ENCODE peak calls at places on chromosomes 3 and 15, in six cellular contexts. L is HepG2, Q is HCT116, P is K562, X is GM12878, C is H1. R is an unnamed sample. For H3K4me1, the result is how much of the 10 kb centered on the place peaks cover.

GRCh38 chr15:74725241-74725774 is at the start of gene CYP1A1:
- DNase-seq in L (no peak), Q (no peak), P (no peak), X (no peak), C (no peak), R (no peak)

GRCh38 chr3:190810957-190811356 is 51.5 kb downstream of the GMNC start:
- DNase-seq in L (no peak), Q (no peak), P (no peak), X (no peak), C (no peak), R (no peak)

GRCh38 chr3:196080517-196080841 is 1.4 kb downstream of the TFRC start:
- DNase-seq in L (no peak), Q (no peak), P (no peak), X (no peak), C (no peak), R (no peak)

GRCh38 chr3:133367956-133368355 is 31.9 kb upstream of the BFSP2 start:
- DNase-seq in L (no peak), Q (no peak), P (no peak), X (no peak), C (no peak), R (no peak)

GRCh38 chr3:195150194-195151118 is 120.5 kb downstream of the XXYLT1 start:
- DNase-seq in L (no peak), Q (no peak), P (peak), X (no peak), C (peak), R (peak)

GRCh38 chr15:38354321-38354929 is 99.5 kb upstream of the FAM98B start:
- DNase-seq in L (peak), Q (peak), P (peak), X (peak), C (no peak), R (peak)

GRCh38 chr3:10546181-10546624 is 40.8 kb upstream of the ATP2B2 start:
- DNase-seq in L (no peak), Q (no peak), P (no peak), X (no peak), C (no peak), R (no peak)

GRCh38 chr3:7977245-7978103 is 524.1 kb upstream of the LMCD1 start:
- DNase-seq in L (no peak), Q (no peak), P (no peak), X (no peak), C (no peak), R (no peak)

GRCh38 chr3:119810018-119810435 is 28.1 kb downstream of the NR1I2 start:
- DNase-seq in L (no peak), Q (no peak), P (no peak), X (peak), C (no peak), R (no peak)

GRCh38 chr3:117036259-117036799 is 326.8 kb downstream of the TUSC7 start:
- DNase-seq in L (no peak), Q (no peak), P (no peak), X (no peak), C (no peak), R (no peak)

GRCh38 chr3:193702967-193703366 is 110.0 kb downstream of the OPA1 start:
- DNase-seq in L (no peak), Q (no peak), P (no peak), X (no peak), C (no peak), R (no peak)

GRCh38 chr3:45092132-45093031 is 53.8 kb downstream of the CDCP1 start:
- DNase-seq in L (no peak), Q (peak), P (peak), X (no peak), C (no peak), R (no peak)

GRCh38 chr3:123138819-123139517 is 62.8 kb upstream of the SEC22A start:
- DNase-seq in L (no peak), Q (no peak), P (no peak), X (no peak), C (no peak), R (no peak)

GRCh38 chr3:43394071-43394501 is 107.7 kb downstream of the SNRK start:
- DNase-seq in L (no peak), Q (no peak), P (no peak), X (no peak), C (no peak), R (no peak)

GRCh38 chr3:8500208-8500961 is 1.2 kb upstream of the LMCD1 start:
- DNase-seq in L (peak), Q (no peak), P (no peak), X (no peak), C (no peak), R (no peak)

GRCh38 chr15:74793135-74794028 is 11.5 kb downstream of the CSK start:
- DNase-seq in L (no peak), Q (no peak), P (no peak), X (no peak), C (no peak), R (no peak)

GRCh38 chr3:139302084-139302800 is 41.6 kb upstream of the MRPS22 start:
- DNase-seq in L (peak), Q (peak), P (no peak), X (no peak), C (no peak), R (peak)

GRCh38 chr15:70078578-70079417 is 18.9 kb downstream of the TLE3 start:
- DNase-seq in L (peak), Q (no peak), P (no peak), X (no peak), C (no peak), R (no peak)

GRCh38 chr3:188476930-188477329 is 323.0 kb downstream of the LPP start:
- DNase-seq in L (no peak), Q (no peak), P (no peak), X (no peak), C (no peak), R (no peak)

GRCh38 chr15:69593981-69594966 is 141.7 kb downstream of the RPLP1 start:
- DNase-seq in L (peak), Q (no peak), P (no peak), X (no peak), C (no peak), R (no peak)

GRCh38 chr3:166127969-166128368 is 290.7 kb upstream of the BCHE start:
- DNase-seq in L (no peak), Q (no peak), P (no peak), X (no peak), C (no peak), R (no peak)

GRCh38 chr15:74725845-74726773 is 781 bp upstream of the CYP1A1 start:
- DNase-seq in L (peak), Q (no peak), P (no peak), X (no peak), C (no peak), R (no peak)

GRCh38 chr3:170585008-170585936 is 603 bp downstream of the SLC7A14 start:
- DNase-seq in L (no peak), Q (no peak), P (no peak), X (no peak), C (no peak), R (no peak)

GRCh38 chr3:35137612-35138011 is 501.7 kb upstream of the ARPP21 start:
- DNase-seq in L (no peak), Q (no peak), P (no peak), X (no peak), C (no peak), R (no peak)

GRCh38 chr3:188605231-188605630 is 451.3 kb downstream of the LPP start:
- DNase-seq in L (no peak), Q (no peak), P (no peak), X (no peak), C (no peak), R (no peak)

DNA sequence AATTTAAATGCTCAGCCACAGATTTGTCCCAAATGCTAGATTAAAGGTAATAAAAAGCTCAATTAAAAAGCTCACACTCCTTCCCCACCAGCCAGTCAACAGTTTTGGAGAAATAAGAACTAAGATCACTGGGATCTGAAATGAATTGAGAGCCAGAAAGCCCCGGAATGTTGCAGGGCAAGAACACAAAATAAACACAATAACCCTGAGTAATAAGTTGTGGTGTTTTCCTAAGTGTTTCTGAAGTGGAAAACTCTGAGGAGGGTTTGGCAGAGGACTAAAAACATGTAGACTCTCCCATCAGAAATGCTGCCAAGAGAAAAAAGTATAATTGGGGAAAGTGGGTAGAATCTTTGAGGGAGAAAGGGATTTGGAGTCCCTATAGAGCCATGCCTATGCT is 127.8 kb downstream of the ABI3BP start:
- DNase-seq in L (no peak), Q (no peak), P (no peak), X (no peak), C (no peak), R (no peak)
- TF ChIP-seq SIN3A in L (no peak), Q (no peak), P (no peak), X (no peak), C (no peak), R (no peak)

DNA sequence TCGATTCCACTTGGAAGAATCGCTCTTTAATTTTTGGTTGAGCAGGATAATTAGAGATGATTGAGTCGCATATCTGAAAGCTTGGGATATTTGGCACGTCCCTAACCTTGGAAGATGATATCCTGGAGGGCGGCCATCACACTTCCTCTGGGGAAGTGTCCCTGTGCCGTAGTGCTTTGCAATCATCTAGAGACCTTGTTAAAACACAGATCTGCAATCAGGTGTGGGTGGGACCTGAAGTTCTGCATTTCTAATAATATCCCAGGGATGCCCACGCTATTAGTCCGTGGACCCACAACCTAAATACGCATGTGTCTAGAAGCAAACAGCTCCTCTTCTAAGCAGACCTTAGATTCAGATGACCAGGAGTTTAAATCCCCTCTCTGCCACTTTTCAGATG is 20.5 kb downstream of the MYO1E start:
- DNase-seq in L (no peak), Q (no peak), P (no peak), X (no peak), C (no peak), R (no peak)
- H3K27ac ChIP-seq in L (no peak), Q (no peak), P (no peak), X (peak), C (no peak), R (peak)

GRCh38 chr15:66620744-66621344 is 55.0 kb upstream of the LCTL start:
- DNase-seq in L (no peak), Q (no peak), P (no peak), X (no peak), C (no peak), R (no peak)
- H3K4me1 ChIP-seq in L (under half), Q (under half), P (half or more), X (under half), C (under half), R (under half)

DNA sequence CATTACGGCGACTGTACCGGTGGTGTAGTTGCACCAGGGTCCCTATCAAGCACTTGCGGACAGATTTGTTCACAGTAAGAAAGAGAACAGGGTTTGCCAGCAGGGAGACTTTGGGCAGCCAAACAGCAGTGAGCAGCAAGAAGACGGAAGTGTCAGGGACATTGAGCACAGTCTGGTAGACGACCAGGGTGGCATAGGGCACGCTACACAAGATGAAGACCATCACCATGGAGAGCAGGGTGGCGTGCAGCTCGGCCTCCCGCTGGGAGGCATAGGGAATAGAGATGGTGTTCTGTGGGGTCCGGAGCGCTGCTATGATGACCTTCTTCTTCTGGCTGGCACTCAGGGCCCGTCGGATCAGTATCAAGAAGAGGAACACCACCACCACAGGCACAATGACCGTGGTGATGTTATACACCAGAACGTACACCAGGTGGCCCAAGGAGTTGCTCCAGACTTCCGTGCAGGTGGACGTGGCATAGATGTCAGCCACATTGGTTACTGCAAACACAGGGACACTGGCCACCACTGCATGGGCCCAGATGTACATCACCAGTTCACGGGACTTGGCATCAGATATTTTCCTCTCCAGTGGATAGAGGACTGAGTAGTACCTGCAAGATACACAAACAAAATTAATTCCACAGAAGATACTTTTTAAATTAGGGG is 19.1 kb upstream of the FSIP1 start:
- DNase-seq in L (peak), Q (peak), P (peak), X (no peak), C (no peak), R (no peak)
- TF ChIP-seq SIN3A in L (no peak), Q (no peak), P (no peak), X (no peak), C (no peak), R (no peak)

GRCh38 chr3:177479630-177480029 is 282.3 kb upstream of the TBL1XR1 start:
- DNase-seq in L (no peak), Q (no peak), P (no peak), X (no peak), C (no peak), R (no peak)

GRCh38 chr3:177475266-177475665 is 278.0 kb upstream of the TBL1XR1 start:
- DNase-seq in L (peak), Q (no peak), P (no peak), X (no peak), C (no peak), R (no peak)

GRCh38 chr3:177474652-177475051 is 277.4 kb upstream of the TBL1XR1 start:
- DNase-seq in L (peak), Q (no peak), P (no peak), X (no peak), C (no peak), R (no peak)

GRCh38 chr3:177478170-177478859 is 281.0 kb upstream of the TBL1XR1 start:
- DNase-seq in L (peak), Q (peak), P (no peak), X (no peak), C (no peak), R (peak)

GRCh38 chr3:177476921-177477435 is 279.7 kb upstream of the TBL1XR1 start:
- DNase-seq in L (no peak), Q (no peak), P (no peak), X (no peak), C (no peak), R (no peak)
- H3K27ac ChIP-seq in L (no peak), Q (no peak), P (no peak), X (no peak), C (no peak), R (peak)

GRCh38 chr3:38000965-38001455 is 10.4 kb downstream of the VILL start:
- DNase-seq in L (no peak), Q (no peak), P (no peak), X (no peak), C (no peak), R (no peak)

GRCh38 chr3:38001456-38002081 is 11.0 kb downstream of the VILL start:
- DNase-seq in L (no peak), Q (no peak), P (no peak), X (no peak), C (no peak), R (no peak)

GRCh38 chr3:38002291-38002876 is 11.8 kb downstream of the VILL start:
- DNase-seq in L (no peak), Q (no peak), P (no peak), X (no peak), C (no peak), R (no peak)

GRCh38 chr3:37999836-38000235 is 9.2 kb downstream of the VILL start:
- DNase-seq in L (no peak), Q (no peak), P (no peak), X (no peak), C (no peak), R (no peak)

DNA sequence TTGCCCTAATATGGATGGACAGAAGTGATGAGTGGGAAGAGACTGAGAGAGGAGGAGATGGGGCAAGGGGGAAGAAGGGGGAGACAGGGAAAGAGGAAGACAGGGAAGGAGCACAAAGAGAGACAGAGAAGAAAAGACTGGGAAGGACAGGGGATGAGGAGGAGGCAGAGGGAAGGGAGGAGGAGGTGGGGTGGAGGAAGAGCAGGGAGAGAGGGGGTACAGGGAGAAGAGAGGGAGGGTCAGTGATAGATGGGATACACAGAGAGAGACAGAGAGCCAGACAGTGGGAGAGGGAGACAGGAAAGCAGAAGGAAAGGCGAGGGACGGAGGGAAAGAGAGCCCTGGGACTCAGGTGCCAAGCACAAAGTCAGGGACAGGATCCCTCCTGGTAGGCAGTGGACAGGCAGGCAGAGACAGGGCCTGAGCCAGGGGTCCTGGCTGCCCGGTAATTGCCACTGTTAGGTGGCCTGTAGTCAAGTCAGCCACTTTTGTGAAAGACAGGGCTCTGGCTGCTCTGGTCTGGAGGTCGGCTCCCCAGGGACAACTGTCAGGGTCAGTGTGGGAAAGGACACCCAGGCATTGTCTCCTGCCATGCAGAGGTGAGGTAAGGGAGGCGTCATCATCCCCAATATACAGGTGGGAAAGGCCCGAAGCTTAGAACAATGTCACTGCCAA is 9.8 kb downstream of the VILL start:
- DNase-seq in L (no peak), Q (no peak), P (no peak), X (no peak), C (no peak), R (no peak)
- H3K4me1 ChIP-seq in L (half or more), Q (under half), P (under half), X (under half), C (under half), R (under half)

GRCh38 chr15:64211696-64212095 is 48.9 kb upstream of the PPIB start:
- DNase-seq in L (no peak), Q (no peak), P (no peak), X (no peak), C (no peak), R (no peak)
- TF ChIP-seq SIN3A in L (no peak), Q (no peak), P (no peak), X (no peak), C (no peak), R (no peak)

DNA sequence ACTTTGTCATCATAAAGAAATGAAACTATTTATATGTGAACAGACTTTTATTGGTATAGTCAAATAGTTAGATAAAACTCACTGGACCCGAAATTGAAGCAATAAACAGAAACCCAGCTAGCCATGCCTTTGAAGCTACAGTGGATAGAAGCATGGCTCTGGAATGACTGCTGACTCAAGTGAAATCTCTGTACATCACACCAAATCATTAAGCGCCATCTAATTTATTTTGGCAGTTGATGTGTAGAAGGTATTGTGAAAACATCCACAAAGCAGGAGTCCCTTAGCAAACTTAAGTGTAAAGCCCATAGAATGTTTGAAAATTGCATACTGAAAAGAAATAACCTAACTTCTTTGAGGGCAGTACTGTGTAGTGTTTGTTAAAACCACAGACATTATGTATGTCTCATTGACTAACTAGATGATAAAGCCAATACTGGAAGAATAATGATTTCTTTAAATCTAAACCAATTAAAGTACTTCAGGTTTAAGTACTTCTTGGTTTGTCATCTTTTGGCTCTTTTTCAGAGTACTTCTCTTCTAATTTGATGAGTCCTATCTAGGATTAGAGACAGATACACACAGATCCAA is 42.8 kb upstream of the FBXL22 start:
- DNase-seq in L (no peak), Q (no peak), P (no peak), X (no peak), C (no peak), R (no peak)
- H3K27ac ChIP-seq in L (no peak), Q (no peak), P (no peak), X (no peak), C (no peak), R (peak)

GRCh38 chr3:69753179-69753775 is 14.0 kb downstream of the MITF start:
- DNase-seq in L (no peak), Q (no peak), P (no peak), X (no peak), C (no peak), R (no peak)
- H3K4me1 ChIP-seq in L (under half), Q (under half), P (under half), X (under half), C (under half), R (under half)

R was measured in Panc1.